ENCODE peak calls at places on chromosomes 11 and 22, in four cellular contexts. U is HEK293T, H is lower lobe of right lung, D is HCT116. X is an unnamed sample.

GRCh38 chr22:37052386-37053309 is 1.1 kb downstream of the KCTD17 start:
- DNase-seq in U (no peak), H (no peak), D (no peak), X (no peak)

GRCh38 chr22:20868225-20868944 is 9.6 kb downstream of the SNAP29 start:
- DNase-seq in U (no peak), H (no peak), D (no peak), X (no peak)

GRCh38 chr11:30016588-30017363 is at the start of gene KCNA4:
- DNase-seq in U (peak; percentile 71), H (peak; percentile 51), D (no peak), X (peak; percentile 36)

GRCh38 chr11:134313379-134313778 is 18.4 kb upstream of the GLB1L2 start:
- DNase-seq in U (no peak), H (no peak), D (no peak), X (no peak)

GRCh38 chr22:35597692-35598395 is 19.3 kb downstream of the MB start:
- DNase-seq in U (no peak), H (peak; percentile 71), D (no peak), X (no peak)

GRCh38 chr11:2484576-2485125 is 39.8 kb downstream of the KCNQ1 start:
- DNase-seq in U (no peak), H (no peak), D (no peak), X (no peak)

GRCh38 chr11:8354622-8355417 is 91.1 kb upstream of the LMO1 start:
- DNase-seq in U (no peak), H (no peak), D (no peak), X (no peak)

GRCh38 chr22:20799449-20799848 is 25.5 kb downstream of the SERPIND1 start:
- DNase-seq in U (no peak), H (no peak), D (no peak), X (no peak)

GRCh38 chr11:65355776-65356393 is 1.3 kb downstream of the TIGD3 start:
- DNase-seq in U (no peak), H (peak; percentile 56), D (no peak), X (no peak)